ENCODE peak calls at places on chromosomes 2 and 18, in five cellular contexts. One of them, this sample, is unnamed.

GRCh38 chr2:133568598-133568997 is 335 bp upstream of the NCKAP5 start:
- DNase-seq in cardiac muscle cell: peak; percentile 4
- DNase-seq in hypothalamus: no peak
- DNase-seq in EL: no peak
- DNase-seq in Peyer's patch: no peak
- DNase-seq in this sample: no peak

GRCh38 chr2:34545486-34546136 is 946.5 kb upstream of the FAM98A start:
- DNase-seq in cardiac muscle cell: no peak
- DNase-seq in hypothalamus: no peak
- DNase-seq in EL: no peak
- DNase-seq in Peyer's patch: no peak
- DNase-seq in this sample: no peak

GRCh38 chr2:237514474-237515130 is 27.6 kb downstream of the MLPH start:
- DNase-seq in cardiac muscle cell: no peak
- DNase-seq in hypothalamus: no peak
- DNase-seq in EL: no peak
- DNase-seq in Peyer's patch: no peak
- DNase-seq in this sample: no peak

GRCh38 chr2:234373791-234374508 is 122.9 kb downstream of the ARL4C start:
- DNase-seq in cardiac muscle cell: no peak
- DNase-seq in hypothalamus: no peak
- DNase-seq in EL: no peak
- DNase-seq in Peyer's patch: no peak
- DNase-seq in this sample: no peak

GRCh38 chr2:63698825-63699548 is 110.2 kb downstream of the MDH1 start:
- DNase-seq in cardiac muscle cell: peak; percentile 92
- DNase-seq in hypothalamus: no peak
- DNase-seq in EL: peak; percentile 88
- DNase-seq in Peyer's patch: no peak
- DNase-seq in this sample: peak; percentile 78

GRCh38 chr2:188580738-188581137 is 289.1 kb downstream of the GULP1 start:
- DNase-seq in cardiac muscle cell: no peak
- DNase-seq in hypothalamus: no peak
- DNase-seq in EL: no peak
- DNase-seq in Peyer's patch: no peak
- DNase-seq in this sample: no peak

GRCh38 chr18:5197032-5197434 is at the start of gene AKAIN1:
- DNase-seq in cardiac muscle cell: peak; percentile 66
- DNase-seq in hypothalamus: no peak
- DNase-seq in EL: no peak
- DNase-seq in Peyer's patch: no peak
- DNase-seq in this sample: no peak

GRCh38 chr2:100786297-100786658 is 33.7 kb upstream of the NPAS2 start:
- DNase-seq in cardiac muscle cell: peak; percentile 68
- DNase-seq in hypothalamus: no peak
- DNase-seq in EL: peak; percentile 89
- DNase-seq in Peyer's patch: no peak
- DNase-seq in this sample: peak; percentile 69

GRCh38 chr18:49988101-49988500 is 174.8 kb upstream of the ACAA2 start:
- DNase-seq in cardiac muscle cell: no peak
- DNase-seq in hypothalamus: no peak
- DNase-seq in EL: no peak
- DNase-seq in Peyer's patch: no peak
- DNase-seq in this sample: no peak

GRCh38 chr2:137945229-137945628 is 19.0 kb upstream of the HNMT start:
- DNase-seq in cardiac muscle cell: no peak
- DNase-seq in hypothalamus: no peak
- DNase-seq in EL: no peak
- DNase-seq in Peyer's patch: no peak
- DNase-seq in this sample: no peak